ENCODE peak calls at places on chromosomes 13 and 19, in ten cellular contexts. B, Z, U, M, O, I, F, G, J and Q are unnamed samples.

GRCh38 chr13:112447306-112447705 is 71.2 kb downstream of the SPACA7 start:
- DNase-seq in I (no peak), G (no peak), B (no peak), F (no peak), O (no peak), M (no peak), J (no peak), U (no peak), Z (no peak), Q (no peak)

GRCh38 chr19:27759896-27760295 is 1453.1 kb downstream of the UQCRFS1 start:
- DNase-seq in G (no peak), B (no peak), U (no peak), F (no peak), J (no peak), I (no peak), O (no peak), M (no peak), Z (no peak), Q (no peak)

GRCh38 chr19:33301011-33301899 is 1.1 kb downstream of the CEBPA start:
- DNase-seq in J (no peak), O (peak; percentile 59), G (no peak), Z (no peak), I (no peak), B (peak; percentile 31), U (no peak), M (no peak), F (no peak), Q (no peak)

GRCh38 chr19:15378529-15379082 is 981 bp downstream of the AKAP8 start:
- DNase-seq in U (peak; percentile 68), F (no peak), Z (peak; percentile 31), J (peak; percentile 81), B (peak; percentile 68), G (peak; percentile 49), I (peak; percentile 36), O (peak; percentile 31), M (peak; percentile 79), Q (peak; percentile 37)

GRCh38 chr19:18869781-18870530 is 26.0 kb downstream of the CERS1 start:
- DNase-seq in G (no peak), F (no peak), U (no peak), B (no peak), I (no peak), Z (no peak), M (no peak), O (no peak), J (no peak), Q (no peak)

GRCh38 chr19:54429545-54430227 is 14.4 kb downstream of the TTYH1 start:
- DNase-seq in M (no peak), Z (no peak), F (peak; percentile 33), J (no peak), G (no peak), I (no peak), U (no peak), B (no peak), O (no peak), Q (no peak)

GRCh38 chr19:16922949-16923348 is 34.1 kb downstream of the F2RL3 start:
- DNase-seq in F (no peak), Z (no peak), I (no peak), M (no peak), G (no peak), J (no peak), B (no peak), U (no peak), O (no peak), Q (no peak)

GRCh38 chr13:93116809-93117208 is 109.8 kb upstream of the GPC6 start:
- DNase-seq in M (no peak), G (no peak), U (no peak), Z (no peak), J (no peak), O (no peak), I (no peak), B (no peak), F (no peak), Q (no peak)

GRCh38 chr13:40503026-40503425 is 163.4 kb downstream of the FOXO1 start:
- DNase-seq in I (no peak), F (no peak), U (no peak), O (no peak), Z (no peak), G (no peak), J (no peak), M (no peak), B (no peak), Q (no peak)

GRCh38 chr19:55341191-55342043 is 1.7 kb downstream of the KMT5C start:
- DNase-seq in I (peak; percentile 29), O (peak; percentile 71), M (peak; percentile 87), B (peak; percentile 35), J (peak; percentile 94), U (peak; percentile 52), Z (peak; percentile 17), G (peak; percentile 73), F (peak; percentile 94), Q (peak; percentile 83)

GRCh38 chr13:109275848-109276247 is 510.5 kb downstream of the IRS2 start:
- DNase-seq in M (no peak), U (no peak), F (no peak), Z (no peak), O (peak; percentile 79), J (no peak), G (no peak), I (no peak), B (no peak), Q (peak; percentile 53)

GRCh38 chr19:5335101-5335500 is 5.5 kb downstream of the PTPRS start:
- DNase-seq in O (no peak), G (no peak), Z (no peak), I (no peak), U (no peak), J (no peak), M (no peak), F (no peak), B (no peak), Q (no peak)

GRCh38 chr13:29901714-29902631 is 51.6 kb upstream of the UBL3 start:
- DNase-seq in I (peak; percentile 14), O (peak; percentile 41), J (no peak), U (peak; percentile 71), G (no peak), F (no peak), M (peak; percentile 66), Z (no peak), B (peak; percentile 39), Q (peak; percentile 91)

GRCh38 chr13:114132419-114133121 is at the start of gene RASA3:
- DNase-seq in M (peak; percentile 94), U (peak; percentile 58), B (peak; percentile 76), Z (peak; percentile 65), I (peak; percentile 45), O (peak; percentile 54), F (peak; percentile 93), J (peak; percentile 98), G (peak; percentile 48), Q (peak; percentile 57)

GRCh38 chr19:54928299-54928698 is 19.0 kb downstream of the NLRP7 start:
- DNase-seq in I (no peak), F (no peak), Z (no peak), G (no peak), O (peak; percentile 40), M (no peak), U (peak; percentile 64), J (no peak), B (peak; percentile 34), Q (no peak)

GRCh38 chr13:84645196-84646071 is 763.2 kb upstream of the SLITRK1 start:
- DNase-seq in B (peak; percentile 71), Z (no peak), O (no peak), U (peak; percentile 31), I (no peak), M (peak; percentile 0), J (no peak), G (no peak), F (no peak), Q (no peak)